ENCODE peak calls at places on chromosomes 2 and 18, in five cellular contexts. L, G, N, U and R are unnamed samples. For H3K4me1, the result is how much of the 10 kb centered on the place peaks cover.

GRCh38 chr2:171316220-171316619 is 117.6 kb downstream of the METTL8 start:
- DNase-seq in G (no peak), N (no peak), U (no peak), L (no peak), R (no peak)

GRCh38 chr2:215793747-215794595 is 219.4 kb downstream of the MREG start:
- DNase-seq in L (peak), N (peak), U (no peak), G (peak), R (peak)

GRCh38 chr2:217166241-217166640 is 306.4 kb upstream of the TNP1 start:
- DNase-seq in U (no peak), G (no peak), N (no peak), L (peak), R (no peak)

GRCh38 chr2:95390881-95391321 is 11.6 kb upstream of the FAHD2A start:
- DNase-seq in G (no peak), U (peak), N (no peak), L (no peak), R (no peak)

GRCh38 chr2:150388289-150388625 is 99.2 kb downstream of the RND3 start:
- DNase-seq in N (no peak), L (no peak), G (no peak), U (no peak), R (no peak)

GRCh38 chr2:19228092-19228670 is 130.2 kb downstream of the OSR1 start:
- DNase-seq in L (no peak), N (no peak), G (no peak), U (no peak), R (no peak)

GRCh38 chr2:17574406-17575073 is 34.0 kb downstream of the VSNL1 start:
- DNase-seq in G (no peak), U (no peak), N (no peak), L (no peak), R (no peak)

GRCh38 chr18:48623468-48624220 is 84.8 kb downstream of the CTIF start:
- DNase-seq in U (no peak), L (no peak), G (no peak), N (no peak), R (peak)

GRCh38 chr2:203327582-203327917 is 644 bp upstream of the ABI2 start:
- DNase-seq in U (no peak), N (no peak), G (no peak), L (no peak), R (no peak)

GRCh38 chr2:217387776-217388381 is 528.0 kb upstream of the TNP1 start:
- DNase-seq in L (peak), U (no peak), G (no peak), N (no peak), R (no peak)

GRCh38 chr2:73640537-73640936 is 1.7 kb downstream of the NAT8 start:
- DNase-seq in L (no peak), G (no peak), N (no peak), U (no peak), R (no peak)

GRCh38 chr2:202479090-202479489 is 103.0 kb downstream of the BMPR2 start:
- DNase-seq in L (no peak), N (no peak), U (no peak), G (no peak), R (no peak)

GRCh38 chr2:30048636-30049175 is 98.1 kb upstream of the YPEL5 start:
- DNase-seq in U (no peak), N (no peak), L (no peak), G (no peak), R (no peak)

GRCh38 chr2:191864623-191865521 is 18.0 kb upstream of the CAVIN2 start:
- DNase-seq in N (no peak), L (no peak), U (no peak), G (no peak), R (peak)

GRCh38 chr2:176680916-176681315 is 411.7 kb downstream of the MTX2 start:
- DNase-seq in U (no peak), N (no peak), L (no peak), G (no peak), R (no peak)
- H3K27ac ChIP-seq in U (no peak), N (no peak), L (no peak), G (no peak), R (no peak)

DNA sequence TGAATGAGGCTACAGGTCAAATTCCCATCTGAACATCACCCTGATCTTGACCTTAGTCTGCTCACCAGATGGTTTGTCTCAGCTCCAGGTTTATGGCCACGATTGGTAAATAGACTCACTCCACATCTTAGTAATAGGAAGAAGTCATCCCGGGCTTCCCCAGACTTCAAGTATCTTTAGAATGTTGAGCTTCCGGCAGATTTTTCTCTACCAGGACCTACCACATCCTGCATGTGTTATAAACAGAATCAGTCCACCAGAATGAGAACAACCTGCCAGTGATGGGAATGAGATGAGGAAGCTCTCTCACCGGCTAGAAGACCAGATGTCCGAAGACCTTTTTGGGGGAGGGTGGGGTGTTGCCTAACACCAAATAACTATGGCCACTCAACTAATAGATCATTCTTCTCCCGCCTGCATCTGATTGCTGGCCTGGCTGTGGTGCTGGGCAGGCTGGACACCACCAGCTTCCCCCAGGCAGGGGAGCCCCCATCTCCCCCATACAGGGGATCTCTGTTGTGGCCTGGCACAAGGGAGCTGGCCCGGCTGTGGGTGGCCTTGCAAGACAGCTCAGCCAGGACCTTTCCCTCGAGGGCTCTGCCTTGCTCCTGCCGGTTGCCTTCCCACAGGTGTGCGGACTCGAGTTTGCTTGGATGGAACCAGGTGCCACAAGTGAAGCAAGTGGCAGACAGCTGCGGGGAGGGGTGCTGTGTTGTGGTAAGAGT is 88.5 kb downstream of the SH3RF3 start:
- DNase-seq in L (no peak), N (no peak), G (peak), U (no peak), R (no peak)
- H3K4me1 ChIP-seq in L (under half), N (half or more), G (under half), U (under half), R (under half)

GRCh38 chr2:145750074-145750473 is 1230.2 kb upstream of the ZEB2 start:
- DNase-seq in G (no peak), N (no peak), L (no peak), U (no peak), R (no peak)
- H3K27ac ChIP-seq in G (peak), N (no peak), L (peak), U (no peak), R (no peak)

DNA sequence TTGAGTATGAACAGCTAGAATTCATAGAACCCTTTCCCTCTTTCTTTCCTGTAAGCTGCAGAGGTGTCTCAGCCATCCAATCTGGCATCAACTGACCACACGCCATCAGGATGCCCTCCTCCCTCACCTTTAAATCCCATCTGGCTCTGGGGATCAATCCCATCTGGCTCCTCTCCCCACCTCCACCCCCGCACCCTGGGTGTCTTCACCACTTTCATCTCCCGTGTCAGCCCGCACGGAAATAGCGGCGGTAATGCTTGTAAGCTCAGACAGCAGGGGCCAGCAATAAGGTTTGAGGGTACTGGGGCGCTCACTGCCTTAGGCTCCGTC is 508 bp upstream of the TUBA4B start:
- DNase-seq in N (no peak), L (no peak), G (no peak), U (no peak), R (no peak)
- H3K4me1 ChIP-seq in N (half or more), L (under half), G (half or more), U (under half), R (under half)

DNA sequence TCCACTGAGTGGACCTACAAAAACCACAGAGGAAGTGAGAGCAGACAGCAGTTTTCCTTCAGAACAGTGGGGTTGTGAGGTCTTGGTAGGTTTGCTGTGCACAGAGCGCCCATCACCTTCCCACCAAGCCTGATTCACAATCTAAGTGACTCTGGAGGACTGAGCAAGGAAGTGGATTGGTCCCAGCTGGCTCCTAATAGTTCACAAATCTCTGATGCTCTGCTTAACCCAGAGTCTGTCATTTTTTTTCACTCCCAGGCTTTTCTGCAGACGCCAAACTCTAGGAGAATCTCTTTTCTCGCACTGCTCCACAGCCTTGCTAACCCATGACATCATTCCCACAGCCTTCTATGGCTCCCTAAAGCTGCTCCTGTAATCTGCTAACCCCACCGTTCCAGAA is 280.4 kb downstream of the C1D start:
- DNase-seq in N (no peak), L (peak), U (no peak), G (no peak), R (no peak)
- H3K27ac ChIP-seq in N (no peak), L (no peak), U (no peak), G (peak), R (no peak)

DNA sequence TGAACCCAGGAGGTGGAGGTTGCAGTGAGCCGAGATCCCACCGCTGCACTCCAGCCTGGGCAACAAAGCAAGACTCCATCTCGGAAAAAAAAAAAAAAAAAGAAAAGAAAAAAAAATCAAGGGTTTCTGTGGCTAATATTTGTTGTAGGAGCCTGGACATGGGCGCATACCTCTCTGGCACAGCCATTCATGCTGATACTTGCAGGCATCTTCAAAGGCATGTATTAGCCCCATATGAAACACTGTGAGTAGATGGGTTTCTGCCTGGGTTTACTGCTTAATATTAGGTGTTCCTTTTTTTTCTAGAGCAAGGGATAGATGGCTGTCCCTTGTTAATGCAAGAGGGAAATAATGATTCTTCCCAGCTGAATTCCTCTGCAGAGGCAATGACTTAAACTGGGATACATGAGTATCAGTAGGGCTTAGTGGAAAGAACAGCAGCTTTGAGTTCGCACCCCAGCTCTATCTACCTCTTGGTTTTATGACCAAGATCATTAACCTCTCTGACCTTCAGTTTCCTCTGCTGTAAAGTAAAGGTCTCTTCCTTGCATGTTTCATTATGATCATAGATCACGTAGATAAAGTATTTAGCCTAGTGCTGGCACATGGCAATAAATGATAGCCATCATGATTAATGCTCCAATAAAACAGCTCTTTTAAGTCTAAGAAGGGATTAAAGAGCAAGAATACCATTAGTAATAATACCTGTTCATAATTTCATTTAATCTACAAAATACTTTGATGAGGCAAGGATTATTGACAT is 4.5 kb upstream of the ATL2 start:
- DNase-seq in N (no peak), U (no peak), L (no peak), G (no peak), R (peak)
- H3K4me1 ChIP-seq in N (under half), U (under half), L (under half), G (under half), R (under half)

DNA sequence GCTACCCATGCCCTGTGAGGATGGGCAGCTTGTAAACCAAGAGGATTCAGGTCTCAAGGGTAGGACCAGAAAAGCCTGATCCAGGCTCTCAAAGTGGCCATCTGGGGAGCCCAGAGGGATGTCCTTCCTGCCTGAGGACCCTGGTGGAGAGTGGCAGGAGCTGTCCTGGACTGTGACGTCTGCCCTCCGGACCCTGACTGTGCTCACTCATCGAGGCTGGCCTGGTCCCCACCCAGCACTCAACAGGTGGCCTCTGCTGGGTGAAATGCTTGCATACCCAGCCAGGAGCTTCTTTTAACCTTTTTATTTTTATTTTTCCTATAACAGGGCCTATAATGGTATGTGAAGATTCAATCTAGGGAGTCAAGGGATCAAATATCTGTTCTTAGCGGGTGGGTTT is 24.5 kb downstream of the CREG2 start:
- DNase-seq in U (no peak), N (no peak), G (no peak), L (no peak), R (no peak)
- H3K27ac ChIP-seq in U (no peak), N (no peak), G (no peak), L (no peak), R (no peak)